ENCODE peak calls at places on chromosomes 3 and 15, in ten cellular contexts. N is BE2C; I is neural crest cell; B is CD4-positive, alpha-beta T cell; U is sigmoid colon; Q is cardiac fibroblast; G is HepG2; C is thoracic aorta; K is ovary; A is uterus. O is an unnamed sample.

GRCh38 chr3:66133853-66134445 is 86.9 kb upstream of the SLC25A26 start:
- DNase-seq in N (no peak), I (no peak), B (no peak), U (no peak), Q (no peak), G (no peak), C (no peak), K (no peak), A (no peak), O (no peak)

GRCh38 chr15:63243776-63244175 is 33.6 kb upstream of the APH1B start:
- DNase-seq in N (no peak), I (no peak), B (no peak), U (no peak), Q (no peak), G (no peak), C (no peak), K (no peak), A (no peak), O (no peak)

GRCh38 chr3:95514260-95514659 is 1300.1 kb upstream of the EPHA6 start:
- DNase-seq in N (no peak), I (no peak), B (no peak), U (no peak), Q (no peak), G (no peak), C (no peak), K (no peak), A (no peak), O (no peak)

GRCh38 chr3:138406606-138407005 is 27.8 kb upstream of the ESYT3 start:
- DNase-seq in N (no peak), I (no peak), B (no peak), U (no peak), Q (no peak), G (no peak), C (no peak), K (no peak), A (no peak), O (no peak)

GRCh38 chr15:89419370-89419984 is 76.9 kb downstream of the RHCG start:
- DNase-seq in N (no peak), I (peak), B (no peak), U (no peak), Q (peak), G (peak), C (no peak), K (peak), A (peak), O (peak)

GRCh38 chr15:33149919-33150318 is 44.6 kb downstream of the FMN1 start:
- DNase-seq in N (no peak), I (no peak), B (no peak), U (no peak), Q (peak), G (no peak), C (no peak), K (no peak), A (no peak), O (no peak)

GRCh38 chr3:158725348-158725966 is 6.8 kb downstream of the RARRES1 start:
- DNase-seq in N (no peak), I (no peak), B (no peak), U (peak), Q (peak), G (peak), C (peak), K (peak), A (peak), O (no peak)

GRCh38 chr15:94001113-94001919 is 230.0 kb upstream of the MCTP2 start:
- DNase-seq in N (no peak), I (no peak), B (no peak), U (no peak), Q (no peak), G (no peak), C (no peak), K (no peak), A (no peak), O (no peak)

GRCh38 chr15:70596354-70597055 is 166.9 kb downstream of the UACA start:
- DNase-seq in N (no peak), I (no peak), B (no peak), U (no peak), Q (peak), G (peak), C (no peak), K (no peak), A (no peak), O (no peak)

GRCh38 chr3:123711356-123711755 is 126.5 kb upstream of the HACD2 start:
- DNase-seq in N (no peak), I (no peak), B (no peak), U (no peak), Q (no peak), G (no peak), C (no peak), K (no peak), A (peak), O (no peak)

GRCh38 chr3:11053926-11054503 is 61.5 kb downstream of the SLC6A1 start:
- DNase-seq in N (no peak), I (no peak), B (no peak), U (no peak), Q (no peak), G (no peak), C (no peak), K (no peak), A (no peak), O (no peak)

GRCh38 chr3:124592658-124593441 is 137.4 kb upstream of the UMPS start:
- DNase-seq in N (no peak), I (no peak), B (no peak), U (no peak), Q (no peak), G (no peak), C (no peak), K (no peak), A (no peak), O (no peak)

GRCh38 chr3:32018723-32019564 is 37.4 kb downstream of the ZNF860 start:
- DNase-seq in N (no peak), I (no peak), B (no peak), U (no peak), Q (peak), G (peak), C (no peak), K (no peak), A (no peak), O (no peak)

GRCh38 chr3:38575279-38575843 is 74.1 kb downstream of the SCN5A start:
- DNase-seq in N (no peak), I (no peak), B (no peak), U (no peak), Q (no peak), G (no peak), C (no peak), K (no peak), A (no peak), O (no peak)

GRCh38 chr3:133701435-133702358 is 40.0 kb upstream of the TOPBP1 start:
- DNase-seq in N (no peak), I (no peak), B (no peak), U (no peak), Q (no peak), G (no peak), C (no peak), K (no peak), A (no peak), O (no peak)
- TF ChIP-seq CTCF in N (no peak), I (no peak), B (no peak), U (no peak), Q (no peak), G (no peak), C (no peak), K (no peak), A (no peak), O (no peak)

GRCh38 chr3:72082776-72083477 is 298.0 kb upstream of the PROK2 start:
- DNase-seq in N (no peak), I (no peak), B (no peak), U (no peak), Q (no peak), G (no peak), C (no peak), K (no peak), A (no peak), O (no peak)

GRCh38 chr3:72081456-72081855 is 296.5 kb upstream of the PROK2 start:
- DNase-seq in N (no peak), I (no peak), B (no peak), U (no peak), Q (no peak), G (no peak), C (no peak), K (no peak), A (no peak), O (no peak)

GRCh38 chr3:72080800-72081199 is 295.9 kb upstream of the PROK2 start:
- DNase-seq in N (no peak), I (no peak), B (no peak), U (no peak), Q (no peak), G (no peak), C (no peak), K (no peak), A (no peak), O (no peak)

GRCh38 chr3:72080101-72080500 is 295.2 kb upstream of the PROK2 start:
- DNase-seq in N (no peak), I (no peak), B (no peak), U (no peak), Q (no peak), G (no peak), C (no peak), K (no peak), A (no peak), O (no peak)

DNA sequence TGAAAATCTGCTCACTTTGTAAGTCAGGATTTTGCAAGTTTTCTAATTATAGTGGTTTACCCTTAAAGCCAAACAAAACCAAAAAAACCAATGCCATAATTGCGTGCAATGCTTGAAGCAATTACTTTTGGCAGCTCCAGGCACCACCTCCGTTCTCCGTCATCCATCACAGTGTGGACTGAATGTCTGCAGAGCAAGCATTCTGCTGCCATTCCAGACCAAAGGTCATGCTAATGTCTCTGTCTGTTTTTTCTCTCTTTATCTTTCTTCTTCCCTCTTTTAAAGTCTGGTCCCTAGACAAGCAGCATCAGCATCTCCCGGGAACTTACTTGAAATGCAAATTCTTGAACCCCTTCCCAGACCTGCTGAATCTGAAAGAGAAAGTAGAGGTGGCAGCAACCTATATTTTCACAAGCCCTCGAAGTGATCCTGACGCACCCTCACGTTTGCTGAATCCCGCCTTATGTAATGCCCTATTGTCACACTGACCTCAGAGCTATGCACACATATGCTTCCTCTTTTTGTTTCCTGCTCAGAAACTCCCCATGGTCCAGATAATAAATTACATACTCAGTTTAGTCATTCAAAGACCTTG is 297.3 kb upstream of the PROK2 start:
- DNase-seq in N (no peak), I (no peak), B (no peak), U (no peak), Q (peak), G (no peak), C (no peak), K (no peak), A (peak), O (no peak)
- TF ChIP-seq CTCF in N (no peak), I (no peak), B (no peak), U (no peak), Q (no peak), G (no peak), C (no peak), K (no peak), A (no peak), O (no peak)

DNA sequence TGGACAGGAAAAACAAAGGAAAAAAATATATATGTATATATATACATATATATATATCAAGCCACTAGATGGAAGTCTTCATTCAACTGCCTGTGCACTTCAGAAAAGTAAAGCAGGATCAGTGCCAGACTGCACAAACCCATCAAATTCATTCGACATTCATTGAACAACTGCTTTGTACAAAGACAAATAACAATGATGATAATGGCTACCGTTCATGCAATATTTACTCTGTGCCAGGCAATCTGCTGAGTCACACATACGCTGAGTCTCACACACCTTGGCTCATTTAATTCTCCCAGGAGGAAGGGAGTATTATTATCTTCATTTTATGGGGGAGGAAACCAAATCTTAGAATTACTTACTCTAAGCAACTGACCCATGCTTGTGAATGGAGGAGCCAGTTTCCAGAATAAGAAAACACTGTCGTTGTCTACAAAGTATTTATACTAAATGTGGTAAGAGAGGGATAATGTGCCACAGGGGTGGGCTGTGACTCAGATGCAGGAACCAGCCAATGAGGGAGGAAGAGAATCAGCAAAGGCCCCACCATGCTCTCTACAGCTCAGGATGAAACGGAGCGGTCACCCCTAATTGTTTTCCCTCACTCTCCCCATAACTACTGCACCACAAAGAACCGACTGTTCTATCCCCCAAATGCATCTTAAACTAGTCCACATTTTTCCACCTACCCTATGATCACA is 44.4 kb downstream of the BFSP2 start:
- DNase-seq in N (no peak), I (no peak), B (no peak), U (no peak), Q (peak), G (peak), C (no peak), K (no peak), A (no peak), O (no peak)
- TF ChIP-seq CTCF in N (peak), I (peak), B (no peak), U (no peak), Q (peak), G (no peak), C (no peak), K (no peak), A (no peak), O (no peak)

GRCh38 chr3:147368561-147369151 is 37.7 kb downstream of the ZIC4 start:
- DNase-seq in N (no peak), I (no peak), B (no peak), U (no peak), Q (no peak), G (peak), C (no peak), K (no peak), A (no peak), O (no peak)
- TF ChIP-seq CTCF in N (no peak), I (no peak), B (no peak), U (no peak), Q (no peak), G (no peak), C (no peak), K (no peak), A (no peak), O (no peak)